ENCODE peak calls at places on chromosome 14, in ten cellular contexts. One of them, this sample, is unnamed.
A peak's percentile ranks its signal among the peaks of the same experiment; 100 is the strongest.

GRCh38 chr14:20350860-20351259 is 7.4 kb downstream of the PARP2 start:
- DNase-seq in HTR-8/SVneo: no peak
- DNase-seq in foreskin fibroblast: no peak
- DNase-seq in naive thymus-derived CD4-positive, alpha-beta T cell: no peak
- DNase-seq in HFFc6: peak; percentile 32
- DNase-seq in HuH-7: no peak
- DNase-seq in SW480: no peak
- DNase-seq in memory B cell: no peak
- DNase-seq in NCI-H748 treated with DMSO at 0.1 percent for 48 hours: no peak
- DNase-seq in stimulated activated CD4-positive, alpha-beta T cell treated with anti-CD3 and anti-CD28 coated beads, Interleukin-4, amount 100 ng/mL, for 48 hours: no peak
- DNase-seq in this sample: no peak

GRCh38 chr14:74947353-74948227 is 7.8 kb downstream of the PGF start:
- DNase-seq in HTR-8/SVneo: no peak
- DNase-seq in foreskin fibroblast: no peak
- DNase-seq in naive thymus-derived CD4-positive, alpha-beta T cell: no peak
- DNase-seq in HFFc6: no peak
- DNase-seq in HuH-7: no peak
- DNase-seq in SW480: no peak
- DNase-seq in memory B cell: no peak
- DNase-seq in NCI-H748 treated with DMSO at 0.1 percent for 48 hours: no peak
- DNase-seq in stimulated activated CD4-positive, alpha-beta T cell treated with anti-CD3 and anti-CD28 coated beads, Interleukin-4, amount 100 ng/mL, for 48 hours: no peak
- DNase-seq in this sample: no peak

GRCh38 chr14:90644882-90645281 is 171.3 kb downstream of the TTC7B start:
- DNase-seq in HTR-8/SVneo: no peak
- DNase-seq in foreskin fibroblast: peak; percentile 72
- DNase-seq in naive thymus-derived CD4-positive, alpha-beta T cell: no peak
- DNase-seq in HFFc6: no peak
- DNase-seq in HuH-7: no peak
- DNase-seq in SW480: no peak
- DNase-seq in memory B cell: no peak
- DNase-seq in NCI-H748 treated with DMSO at 0.1 percent for 48 hours: no peak
- DNase-seq in stimulated activated CD4-positive, alpha-beta T cell treated with anti-CD3 and anti-CD28 coated beads, Interleukin-4, amount 100 ng/mL, for 48 hours: no peak
- DNase-seq in this sample: peak; percentile 79

GRCh38 chr14:27389402-27389801 is 791.6 kb upstream of the NOVA1 start:
- DNase-seq in HTR-8/SVneo: no peak
- DNase-seq in foreskin fibroblast: no peak
- DNase-seq in naive thymus-derived CD4-positive, alpha-beta T cell: no peak
- DNase-seq in HFFc6: no peak
- DNase-seq in HuH-7: no peak
- DNase-seq in SW480: no peak
- DNase-seq in memory B cell: no peak
- DNase-seq in NCI-H748 treated with DMSO at 0.1 percent for 48 hours: no peak
- DNase-seq in stimulated activated CD4-positive, alpha-beta T cell treated with anti-CD3 and anti-CD28 coated beads, Interleukin-4, amount 100 ng/mL, for 48 hours: no peak
- DNase-seq in this sample: no peak

GRCh38 chr14:24701031-24701430 is 67.0 kb upstream of the GZMB start:
- DNase-seq in HTR-8/SVneo: no peak
- DNase-seq in foreskin fibroblast: no peak
- DNase-seq in naive thymus-derived CD4-positive, alpha-beta T cell: no peak
- DNase-seq in HFFc6: no peak
- DNase-seq in HuH-7: no peak
- DNase-seq in SW480: no peak
- DNase-seq in memory B cell: no peak
- DNase-seq in NCI-H748 treated with DMSO at 0.1 percent for 48 hours: no peak
- DNase-seq in stimulated activated CD4-positive, alpha-beta T cell treated with anti-CD3 and anti-CD28 coated beads, Interleukin-4, amount 100 ng/mL, for 48 hours: no peak
- DNase-seq in this sample: no peak

GRCh38 chr14:68585690-68586089 is 207.2 kb downstream of the ZFP36L1 start:
- DNase-seq in HTR-8/SVneo: no peak
- DNase-seq in foreskin fibroblast: peak; percentile 78
- DNase-seq in naive thymus-derived CD4-positive, alpha-beta T cell: no peak
- DNase-seq in HFFc6: no peak
- DNase-seq in HuH-7: no peak
- DNase-seq in SW480: no peak
- DNase-seq in memory B cell: no peak
- DNase-seq in NCI-H748 treated with DMSO at 0.1 percent for 48 hours: no peak
- DNase-seq in stimulated activated CD4-positive, alpha-beta T cell treated with anti-CD3 and anti-CD28 coated beads, Interleukin-4, amount 100 ng/mL, for 48 hours: no peak
- DNase-seq in this sample: no peak

GRCh38 chr14:54918427-54918826 is 15.8 kb upstream of the GCH1 start:
- DNase-seq in HTR-8/SVneo: no peak
- DNase-seq in foreskin fibroblast: no peak
- DNase-seq in naive thymus-derived CD4-positive, alpha-beta T cell: no peak
- DNase-seq in HFFc6: no peak
- DNase-seq in HuH-7: no peak
- DNase-seq in SW480: no peak
- DNase-seq in memory B cell: no peak
- DNase-seq in NCI-H748 treated with DMSO at 0.1 percent for 48 hours: no peak
- DNase-seq in stimulated activated CD4-positive, alpha-beta T cell treated with anti-CD3 and anti-CD28 coated beads, Interleukin-4, amount 100 ng/mL, for 48 hours: no peak
- DNase-seq in this sample: no peak

GRCh38 chr14:32009221-32009620 is 67.9 kb upstream of the ARHGAP5 start:
- DNase-seq in HTR-8/SVneo: no peak
- DNase-seq in foreskin fibroblast: no peak
- DNase-seq in naive thymus-derived CD4-positive, alpha-beta T cell: no peak
- DNase-seq in HFFc6: no peak
- DNase-seq in HuH-7: no peak
- DNase-seq in SW480: no peak
- DNase-seq in memory B cell: no peak
- DNase-seq in NCI-H748 treated with DMSO at 0.1 percent for 48 hours: no peak
- DNase-seq in stimulated activated CD4-positive, alpha-beta T cell treated with anti-CD3 and anti-CD28 coated beads, Interleukin-4, amount 100 ng/mL, for 48 hours: no peak
- DNase-seq in this sample: no peak

GRCh38 chr14:97584528-97584927 is 787.3 kb downstream of the VRK1 start:
- DNase-seq in HTR-8/SVneo: no peak
- DNase-seq in foreskin fibroblast: no peak
- DNase-seq in naive thymus-derived CD4-positive, alpha-beta T cell: no peak
- DNase-seq in HFFc6: no peak
- DNase-seq in HuH-7: no peak
- DNase-seq in SW480: peak; percentile 27
- DNase-seq in memory B cell: no peak
- DNase-seq in NCI-H748 treated with DMSO at 0.1 percent for 48 hours: no peak
- DNase-seq in stimulated activated CD4-positive, alpha-beta T cell treated with anti-CD3 and anti-CD28 coated beads, Interleukin-4, amount 100 ng/mL, for 48 hours: no peak
- DNase-seq in this sample: no peak

GRCh38 chr14:29569194-29569593 is 358.5 kb downstream of the PRKD1 start:
- DNase-seq in HTR-8/SVneo: no peak
- DNase-seq in foreskin fibroblast: no peak
- DNase-seq in naive thymus-derived CD4-positive, alpha-beta T cell: no peak
- DNase-seq in HFFc6: no peak
- DNase-seq in HuH-7: no peak
- DNase-seq in SW480: no peak
- DNase-seq in memory B cell: no peak
- DNase-seq in NCI-H748 treated with DMSO at 0.1 percent for 48 hours: no peak
- DNase-seq in stimulated activated CD4-positive, alpha-beta T cell treated with anti-CD3 and anti-CD28 coated beads, Interleukin-4, amount 100 ng/mL, for 48 hours: no peak
- DNase-seq in this sample: no peak

GRCh38 chr14:72554994-72555608 is 338.8 kb downstream of the DPF3 start:
- DNase-seq in HTR-8/SVneo: peak; percentile 60
- DNase-seq in foreskin fibroblast: no peak
- DNase-seq in naive thymus-derived CD4-positive, alpha-beta T cell: no peak
- DNase-seq in HFFc6: no peak
- DNase-seq in HuH-7: no peak
- DNase-seq in SW480: no peak
- DNase-seq in memory B cell: no peak
- DNase-seq in NCI-H748 treated with DMSO at 0.1 percent for 48 hours: no peak
- DNase-seq in stimulated activated CD4-positive, alpha-beta T cell treated with anti-CD3 and anti-CD28 coated beads, Interleukin-4, amount 100 ng/mL, for 48 hours: no peak
- DNase-seq in this sample: no peak

GRCh38 chr14:23171251-23171975 is 12.0 kb downstream of the SLC7A8 start:
- DNase-seq in HTR-8/SVneo: no peak
- DNase-seq in foreskin fibroblast: peak; percentile 64
- DNase-seq in naive thymus-derived CD4-positive, alpha-beta T cell: no peak
- DNase-seq in HFFc6: peak; percentile 84
- DNase-seq in HuH-7: no peak
- DNase-seq in SW480: peak; percentile 57
- DNase-seq in memory B cell: no peak
- DNase-seq in NCI-H748 treated with DMSO at 0.1 percent for 48 hours: no peak
- DNase-seq in stimulated activated CD4-positive, alpha-beta T cell treated with anti-CD3 and anti-CD28 coated beads, Interleukin-4, amount 100 ng/mL, for 48 hours: no peak
- DNase-seq in this sample: no peak

GRCh38 chr14:102055181-102055901 is 31.5 kb downstream of the HSP90AA1 start:
- DNase-seq in HTR-8/SVneo: peak; percentile 54
- DNase-seq in foreskin fibroblast: peak; percentile 52
- DNase-seq in naive thymus-derived CD4-positive, alpha-beta T cell: no peak
- DNase-seq in HFFc6: peak; percentile 59
- DNase-seq in HuH-7: no peak
- DNase-seq in SW480: no peak
- DNase-seq in memory B cell: no peak
- DNase-seq in NCI-H748 treated with DMSO at 0.1 percent for 48 hours: no peak
- DNase-seq in stimulated activated CD4-positive, alpha-beta T cell treated with anti-CD3 and anti-CD28 coated beads, Interleukin-4, amount 100 ng/mL, for 48 hours: no peak
- DNase-seq in this sample: no peak

GRCh38 chr14:73262427-73263183 is 25.3 kb downstream of the PAPLN start:
- DNase-seq in HTR-8/SVneo: no peak
- DNase-seq in foreskin fibroblast: no peak
- DNase-seq in naive thymus-derived CD4-positive, alpha-beta T cell: no peak
- DNase-seq in HFFc6: no peak
- DNase-seq in HuH-7: no peak
- DNase-seq in SW480: no peak
- DNase-seq in memory B cell: no peak
- DNase-seq in NCI-H748 treated with DMSO at 0.1 percent for 48 hours: no peak
- DNase-seq in stimulated activated CD4-positive, alpha-beta T cell treated with anti-CD3 and anti-CD28 coated beads, Interleukin-4, amount 100 ng/mL, for 48 hours: no peak
- DNase-seq in this sample: no peak

GRCh38 chr14:85565862-85566296 is 35.9 kb downstream of the FLRT2 start:
- DNase-seq in HTR-8/SVneo: no peak
- DNase-seq in foreskin fibroblast: no peak
- DNase-seq in naive thymus-derived CD4-positive, alpha-beta T cell: no peak
- DNase-seq in HFFc6: peak; percentile 55
- DNase-seq in HuH-7: no peak
- DNase-seq in SW480: no peak
- DNase-seq in memory B cell: no peak
- DNase-seq in NCI-H748 treated with DMSO at 0.1 percent for 48 hours: no peak
- DNase-seq in stimulated activated CD4-positive, alpha-beta T cell treated with anti-CD3 and anti-CD28 coated beads, Interleukin-4, amount 100 ng/mL, for 48 hours: no peak
- DNase-seq in this sample: no peak

GRCh38 chr14:74586681-74587362 is 25.2 kb downstream of the LTBP2 start:
- DNase-seq in HTR-8/SVneo: no peak
- DNase-seq in foreskin fibroblast: no peak
- DNase-seq in naive thymus-derived CD4-positive, alpha-beta T cell: no peak
- DNase-seq in HFFc6: no peak
- DNase-seq in HuH-7: no peak
- DNase-seq in SW480: peak; percentile 64
- DNase-seq in memory B cell: no peak
- DNase-seq in NCI-H748 treated with DMSO at 0.1 percent for 48 hours: no peak
- DNase-seq in stimulated activated CD4-positive, alpha-beta T cell treated with anti-CD3 and anti-CD28 coated beads, Interleukin-4, amount 100 ng/mL, for 48 hours: no peak
- DNase-seq in this sample: no peak

GRCh38 chr14:90675399-90675798 is 140.8 kb downstream of the TTC7B start:
- DNase-seq in HTR-8/SVneo: no peak
- DNase-seq in foreskin fibroblast: peak; percentile 65
- DNase-seq in naive thymus-derived CD4-positive, alpha-beta T cell: no peak
- DNase-seq in HFFc6: peak; percentile 69
- DNase-seq in HuH-7: no peak
- DNase-seq in SW480: no peak
- DNase-seq in memory B cell: no peak
- DNase-seq in NCI-H748 treated with DMSO at 0.1 percent for 48 hours: no peak
- DNase-seq in stimulated activated CD4-positive, alpha-beta T cell treated with anti-CD3 and anti-CD28 coated beads, Interleukin-4, amount 100 ng/mL, for 48 hours: no peak
- DNase-seq in this sample: no peak

GRCh38 chr14:58104808-58105207 is 47.2 kb downstream of the ARMH4 start:
- DNase-seq in HTR-8/SVneo: no peak
- DNase-seq in foreskin fibroblast: peak; percentile 45
- DNase-seq in naive thymus-derived CD4-positive, alpha-beta T cell: no peak
- DNase-seq in HFFc6: peak; percentile 74
- DNase-seq in HuH-7: no peak
- DNase-seq in SW480: peak; percentile 65
- DNase-seq in memory B cell: no peak
- DNase-seq in NCI-H748 treated with DMSO at 0.1 percent for 48 hours: no peak
- DNase-seq in stimulated activated CD4-positive, alpha-beta T cell treated with anti-CD3 and anti-CD28 coated beads, Interleukin-4, amount 100 ng/mL, for 48 hours: no peak
- DNase-seq in this sample: no peak

GRCh38 chr14:74459289-74459946 is 33.4 kb upstream of the SYNDIG1L start:
- DNase-seq in HTR-8/SVneo: peak; percentile 95
- DNase-seq in foreskin fibroblast: peak; percentile 73
- DNase-seq in naive thymus-derived CD4-positive, alpha-beta T cell: no peak
- DNase-seq in HFFc6: peak; percentile 70
- DNase-seq in HuH-7: peak; percentile 51
- DNase-seq in SW480: peak; percentile 47
- DNase-seq in memory B cell: peak; percentile 8
- DNase-seq in NCI-H748 treated with DMSO at 0.1 percent for 48 hours: no peak
- DNase-seq in stimulated activated CD4-positive, alpha-beta T cell treated with anti-CD3 and anti-CD28 coated beads, Interleukin-4, amount 100 ng/mL, for 48 hours: peak; percentile 27
- DNase-seq in this sample: peak; percentile 22

GRCh38 chr14:80055912-80056801 is 155.1 kb downstream of the DIO2 start:
- DNase-seq in HTR-8/SVneo: peak; percentile 37
- DNase-seq in foreskin fibroblast: peak; percentile 23
- DNase-seq in naive thymus-derived CD4-positive, alpha-beta T cell: no peak
- DNase-seq in HFFc6: peak; percentile 57
- DNase-seq in HuH-7: peak; percentile 2
- DNase-seq in SW480: peak; percentile 52
- DNase-seq in memory B cell: no peak
- DNase-seq in NCI-H748 treated with DMSO at 0.1 percent for 48 hours: peak; percentile 11
- DNase-seq in stimulated activated CD4-positive, alpha-beta T cell treated with anti-CD3 and anti-CD28 coated beads, Interleukin-4, amount 100 ng/mL, for 48 hours: no peak
- DNase-seq in this sample: peak; percentile 19

GRCh38 chr14:49880267-49881064 is 12.4 kb upstream of the ARF6 start:
- DNase-seq in HTR-8/SVneo: no peak
- DNase-seq in foreskin fibroblast: peak; percentile 52
- DNase-seq in naive thymus-derived CD4-positive, alpha-beta T cell: no peak
- DNase-seq in HFFc6: peak; percentile 8
- DNase-seq in HuH-7: no peak
- DNase-seq in SW480: no peak
- DNase-seq in memory B cell: no peak
- DNase-seq in NCI-H748 treated with DMSO at 0.1 percent for 48 hours: no peak
- DNase-seq in stimulated activated CD4-positive, alpha-beta T cell treated with anti-CD3 and anti-CD28 coated beads, Interleukin-4, amount 100 ng/mL, for 48 hours: no peak
- DNase-seq in this sample: no peak

GRCh38 chr14:68977137-68977740 is 1.9 kb downstream of the ACTN1 start:
- DNase-seq in HTR-8/SVneo: no peak
- DNase-seq in foreskin fibroblast: no peak
- DNase-seq in naive thymus-derived CD4-positive, alpha-beta T cell: peak; percentile 39
- DNase-seq in HFFc6: no peak
- DNase-seq in HuH-7: no peak
- DNase-seq in SW480: peak; percentile 94
- DNase-seq in memory B cell: no peak
- DNase-seq in NCI-H748 treated with DMSO at 0.1 percent for 48 hours: no peak
- DNase-seq in stimulated activated CD4-positive, alpha-beta T cell treated with anti-CD3 and anti-CD28 coated beads, Interleukin-4, amount 100 ng/mL, for 48 hours: no peak
- DNase-seq in this sample: peak; percentile 68

GRCh38 chr14:76917759-76918175 is 91.6 kb downstream of the LRRC74A start:
- DNase-seq in HTR-8/SVneo: no peak
- DNase-seq in foreskin fibroblast: no peak
- DNase-seq in naive thymus-derived CD4-positive, alpha-beta T cell: no peak
- DNase-seq in HFFc6: no peak
- DNase-seq in HuH-7: no peak
- DNase-seq in SW480: no peak
- DNase-seq in memory B cell: no peak
- DNase-seq in NCI-H748 treated with DMSO at 0.1 percent for 48 hours: no peak
- DNase-seq in stimulated activated CD4-positive, alpha-beta T cell treated with anti-CD3 and anti-CD28 coated beads, Interleukin-4, amount 100 ng/mL, for 48 hours: no peak
- DNase-seq in this sample: no peak

GRCh38 chr14:100528962-100529560 is 58.2 kb downstream of the BEGAIN start:
- DNase-seq in HTR-8/SVneo: no peak
- DNase-seq in foreskin fibroblast: no peak
- DNase-seq in naive thymus-derived CD4-positive, alpha-beta T cell: no peak
- DNase-seq in HFFc6: no peak
- DNase-seq in HuH-7: peak; percentile 1
- DNase-seq in SW480: no peak
- DNase-seq in memory B cell: no peak
- DNase-seq in NCI-H748 treated with DMSO at 0.1 percent for 48 hours: no peak
- DNase-seq in stimulated activated CD4-positive, alpha-beta T cell treated with anti-CD3 and anti-CD28 coated beads, Interleukin-4, amount 100 ng/mL, for 48 hours: no peak
- DNase-seq in this sample: no peak

GRCh38 chr14:20873370-20874177 is 17.6 kb upstream of the RNASE3 start:
- DNase-seq in HTR-8/SVneo: peak; percentile 10
- DNase-seq in foreskin fibroblast: peak; percentile 45
- DNase-seq in naive thymus-derived CD4-positive, alpha-beta T cell: peak; percentile 70
- DNase-seq in HFFc6: peak; percentile 43
- DNase-seq in HuH-7: peak; percentile 60
- DNase-seq in SW480: peak; percentile 9
- DNase-seq in memory B cell: peak; percentile 66
- DNase-seq in NCI-H748 treated with DMSO at 0.1 percent for 48 hours: no peak
- DNase-seq in stimulated activated CD4-positive, alpha-beta T cell treated with anti-CD3 and anti-CD28 coated beads, Interleukin-4, amount 100 ng/mL, for 48 hours: peak; percentile 84
- DNase-seq in this sample: peak; percentile 46

GRCh38 chr14:83208346-83208745 is 1674.7 kb upstream of the SEL1L start:
- DNase-seq in HTR-8/SVneo: no peak
- DNase-seq in foreskin fibroblast: no peak
- DNase-seq in naive thymus-derived CD4-positive, alpha-beta T cell: no peak
- DNase-seq in HFFc6: no peak
- DNase-seq in HuH-7: no peak
- DNase-seq in SW480: no peak
- DNase-seq in memory B cell: no peak
- DNase-seq in NCI-H748 treated with DMSO at 0.1 percent for 48 hours: no peak
- DNase-seq in stimulated activated CD4-positive, alpha-beta T cell treated with anti-CD3 and anti-CD28 coated beads, Interleukin-4, amount 100 ng/mL, for 48 hours: no peak
- DNase-seq in this sample: no peak

GRCh38 chr14:94775875-94776217 is 5.9 kb upstream of the GSC start:
- DNase-seq in HTR-8/SVneo: peak; percentile 26
- DNase-seq in foreskin fibroblast: no peak
- DNase-seq in naive thymus-derived CD4-positive, alpha-beta T cell: no peak
- DNase-seq in HFFc6: no peak
- DNase-seq in HuH-7: no peak
- DNase-seq in SW480: peak; percentile 18
- DNase-seq in memory B cell: no peak
- DNase-seq in NCI-H748 treated with DMSO at 0.1 percent for 48 hours: no peak
- DNase-seq in stimulated activated CD4-positive, alpha-beta T cell treated with anti-CD3 and anti-CD28 coated beads, Interleukin-4, amount 100 ng/mL, for 48 hours: no peak
- DNase-seq in this sample: no peak

GRCh38 chr14:69355955-69356321 is 42.2 kb downstream of the ERH start:
- DNase-seq in HTR-8/SVneo: peak; percentile 67
- DNase-seq in foreskin fibroblast: peak; percentile 62
- DNase-seq in naive thymus-derived CD4-positive, alpha-beta T cell: no peak
- DNase-seq in HFFc6: peak; percentile 47
- DNase-seq in HuH-7: no peak
- DNase-seq in SW480: no peak
- DNase-seq in memory B cell: no peak
- DNase-seq in NCI-H748 treated with DMSO at 0.1 percent for 48 hours: no peak
- DNase-seq in stimulated activated CD4-positive, alpha-beta T cell treated with anti-CD3 and anti-CD28 coated beads, Interleukin-4, amount 100 ng/mL, for 48 hours: no peak
- DNase-seq in this sample: no peak